ENCODE peak calls at places on chromosomes 16 and 17, in five cellular contexts. One of them, this sample, is unnamed. For H3K9me3, the result is how much of the 10 kb centered on the place peaks cover.

GRCh38 chr16:7755347-7755746 is 422.7 kb downstream of the RBFOX1 start:
- DNase-seq in heart left ventricle: no peak
- DNase-seq in pancreas: no peak
- DNase-seq in colonic mucosa: no peak
- DNase-seq in left ventricle myocardium inferior: no peak
- DNase-seq in this sample: no peak

GRCh38 chr16:60203525-60204124 is 1469.5 kb upstream of the GOT2 start:
- DNase-seq in pancreas: no peak
- DNase-seq in colonic mucosa: no peak
- DNase-seq in left ventricle myocardium inferior: no peak
- DNase-seq in heart left ventricle: no peak
- DNase-seq in this sample: peak

GRCh38 chr16:75296606-75297005 is 45.2 kb upstream of the BCAR1 start:
- DNase-seq in heart left ventricle: no peak
- DNase-seq in pancreas: peak
- DNase-seq in colonic mucosa: no peak
- DNase-seq in left ventricle myocardium inferior: peak
- DNase-seq in this sample: peak

GRCh38 chr16:81472391-81472790 is 27.8 kb downstream of the CMIP start:
- DNase-seq in colonic mucosa: no peak
- DNase-seq in left ventricle myocardium inferior: no peak
- DNase-seq in pancreas: no peak
- DNase-seq in heart left ventricle: no peak
- DNase-seq in this sample: no peak

GRCh38 chr17:50183439-50184001 is 17.7 kb downstream of the SGCA start:
- DNase-seq in colonic mucosa: no peak
- DNase-seq in heart left ventricle: peak
- DNase-seq in pancreas: no peak
- DNase-seq in left ventricle myocardium inferior: no peak
- DNase-seq in this sample: no peak

GRCh38 chr17:36934759-36935630 is 2.3 kb upstream of the LHX1 start:
- DNase-seq in colonic mucosa: no peak
- DNase-seq in pancreas: no peak
- DNase-seq in heart left ventricle: peak
- DNase-seq in left ventricle myocardium inferior: no peak
- DNase-seq in this sample: peak

GRCh38 chr17:4881761-4882555 is 17.4 kb upstream of the C17orf107 start:
- DNase-seq in heart left ventricle: peak
- DNase-seq in left ventricle myocardium inferior: peak
- DNase-seq in colonic mucosa: peak
- DNase-seq in pancreas: peak
- DNase-seq in this sample: peak

GRCh38 chr17:78611636-78612035 is 34.4 kb upstream of the DNAH17 start:
- DNase-seq in heart left ventricle: no peak
- DNase-seq in colonic mucosa: no peak
- DNase-seq in left ventricle myocardium inferior: no peak
- DNase-seq in pancreas: no peak
- DNase-seq in this sample: no peak

GRCh38 chr16:71426880-71427615 is 14.8 kb downstream of the TLE7 start:
- DNase-seq in heart left ventricle: no peak
- DNase-seq in left ventricle myocardium inferior: no peak
- DNase-seq in colonic mucosa: no peak
- DNase-seq in pancreas: no peak
- DNase-seq in this sample: no peak

DNA sequence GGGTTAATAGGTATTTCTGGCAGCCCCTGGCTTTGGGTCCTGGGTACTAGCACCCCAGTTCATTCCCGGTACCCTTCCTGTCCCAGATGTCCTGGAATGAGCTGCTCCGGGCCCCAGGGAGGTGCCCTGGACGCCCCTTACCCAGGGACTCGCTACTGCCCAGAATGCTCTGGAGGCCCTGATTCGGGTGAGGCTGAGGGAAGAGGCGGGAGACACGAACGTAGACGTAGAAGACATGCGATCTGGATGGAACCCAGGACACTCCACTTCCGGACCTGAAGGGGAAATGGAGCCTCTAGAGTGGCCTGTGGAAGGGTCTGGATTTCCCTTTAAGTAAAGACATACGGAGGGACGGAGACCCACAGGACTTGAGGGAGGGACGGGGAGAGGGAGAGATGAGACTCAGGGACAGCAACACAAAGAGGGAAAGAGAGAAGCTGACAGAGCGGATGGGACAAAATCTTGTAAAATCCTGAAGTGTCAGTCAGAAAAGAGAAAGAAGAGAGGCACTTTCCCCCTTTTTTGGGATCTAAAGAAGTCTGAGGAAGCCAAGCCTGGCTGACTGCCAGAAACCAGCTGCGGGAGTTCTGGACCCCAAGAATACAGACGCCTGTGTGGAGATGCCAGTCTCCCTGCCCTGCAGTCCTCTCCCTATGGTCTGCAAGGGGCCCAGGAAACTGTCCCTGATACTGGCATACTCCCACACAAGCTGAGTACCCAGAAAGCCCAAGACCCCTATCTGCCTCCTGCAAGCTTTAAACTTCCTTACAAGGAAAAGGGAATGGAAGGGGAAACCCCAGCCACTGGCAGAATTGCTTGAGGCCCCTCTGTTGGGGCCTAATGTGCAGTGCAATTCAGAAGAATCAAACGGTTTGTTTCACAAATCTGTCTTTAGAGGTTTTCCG is 1.0 kb upstream of the HOXB13 start:
- DNase-seq in pancreas: no peak
- DNase-seq in colonic mucosa: peak
- DNase-seq in left ventricle myocardium inferior: no peak
- DNase-seq in heart left ventricle: no peak
- DNase-seq in this sample: no peak
- H3K4me3 ChIP-seq in pancreas: no peak
- H3K4me3 ChIP-seq in colonic mucosa: peak
- H3K4me3 ChIP-seq in left ventricle myocardium inferior: peak
- H3K4me3 ChIP-seq in heart left ventricle: no peak
- H3K4me3 ChIP-seq in this sample: peak

DNA sequence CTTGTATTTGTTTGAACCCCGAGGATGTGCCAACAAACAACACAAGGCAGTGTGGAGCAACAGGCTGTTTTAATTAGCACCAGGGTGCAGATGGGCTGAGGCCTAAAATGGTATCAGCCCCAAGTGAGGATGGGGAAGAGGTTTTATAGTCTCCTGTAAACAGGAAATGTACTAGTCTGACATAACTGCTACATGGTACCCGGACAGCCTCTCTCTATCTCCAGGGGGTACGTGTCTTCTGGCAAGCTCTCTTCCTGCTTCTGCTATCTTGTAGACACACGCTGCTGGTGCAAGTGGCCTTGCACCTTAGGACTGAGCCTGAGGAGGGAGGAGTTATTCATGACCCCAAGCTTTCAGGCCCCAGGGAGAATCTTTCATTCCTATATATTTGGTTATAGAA is 2451.0 kb downstream of the TP53TG3F start:
- DNase-seq in pancreas: no peak
- DNase-seq in colonic mucosa: no peak
- DNase-seq in left ventricle myocardium inferior: no peak
- DNase-seq in heart left ventricle: no peak
- DNase-seq in this sample: no peak
- H3K9me3 ChIP-seq in pancreas: under half
- H3K9me3 ChIP-seq in colonic mucosa: under half
- H3K9me3 ChIP-seq in left ventricle myocardium inferior: under half
- H3K9me3 ChIP-seq in heart left ventricle: under half
- H3K9me3 ChIP-seq in this sample: under half

GRCh38 chr16:35714665-35715064 is 2255.3 kb downstream of the TP53TG3F start:
- DNase-seq in pancreas: no peak
- DNase-seq in colonic mucosa: no peak
- DNase-seq in heart left ventricle: no peak
- DNase-seq in left ventricle myocardium inferior: no peak
- DNase-seq in this sample: no peak

GRCh38 chr16:35711958-35712357 is 2252.5 kb downstream of the TP53TG3F start:
- DNase-seq in heart left ventricle: no peak
- DNase-seq in colonic mucosa: no peak
- DNase-seq in left ventricle myocardium inferior: no peak
- DNase-seq in pancreas: no peak
- DNase-seq in this sample: no peak

GRCh38 chr16:35711435-35711834 is 2252.0 kb downstream of the TP53TG3F start:
- DNase-seq in left ventricle myocardium inferior: no peak
- DNase-seq in heart left ventricle: no peak
- DNase-seq in pancreas: no peak
- DNase-seq in colonic mucosa: no peak
- DNase-seq in this sample: no peak

GRCh38 chr16:35713762-35714650 is 2254.6 kb downstream of the TP53TG3F start:
- DNase-seq in heart left ventricle: no peak
- DNase-seq in left ventricle myocardium inferior: no peak
- DNase-seq in pancreas: no peak
- DNase-seq in colonic mucosa: no peak
- DNase-seq in this sample: no peak
- TF ChIP-seq CTCF in heart left ventricle: no peak
- TF ChIP-seq CTCF in left ventricle myocardium inferior: no peak
- TF ChIP-seq CTCF in pancreas: no peak
- TF ChIP-seq CTCF in colonic mucosa: no peak
- TF ChIP-seq CTCF in this sample: no peak

GRCh38 chr16:28865289-28865688 is 1.6 kb downstream of the SH2B1 start:
- DNase-seq in heart left ventricle: no peak
- DNase-seq in colonic mucosa: no peak
- DNase-seq in left ventricle myocardium inferior: no peak
- DNase-seq in pancreas: no peak
- DNase-seq in this sample: no peak
- H3K4me3 ChIP-seq in heart left ventricle: peak
- H3K4me3 ChIP-seq in colonic mucosa: no peak
- H3K4me3 ChIP-seq in left ventricle myocardium inferior: peak
- H3K4me3 ChIP-seq in pancreas: no peak
- H3K4me3 ChIP-seq in this sample: no peak

GRCh38 chr16:35182943-35183550 is 1723.6 kb downstream of the TP53TG3F start:
- DNase-seq in pancreas: no peak
- DNase-seq in heart left ventricle: no peak
- DNase-seq in colonic mucosa: no peak
- DNase-seq in left ventricle myocardium inferior: no peak
- DNase-seq in this sample: no peak
- H3K9me3 ChIP-seq in pancreas: under half
- H3K9me3 ChIP-seq in heart left ventricle: under half
- H3K9me3 ChIP-seq in colonic mucosa: under half
- H3K9me3 ChIP-seq in left ventricle myocardium inferior: under half
- H3K9me3 ChIP-seq in this sample: under half

GRCh38 chr16:27690604-27691003 is 140.7 kb downstream of the KATNIP start:
- DNase-seq in heart left ventricle: no peak
- DNase-seq in left ventricle myocardium inferior: no peak
- DNase-seq in pancreas: no peak
- DNase-seq in colonic mucosa: peak
- DNase-seq in this sample: no peak
- TF ChIP-seq CTCF in heart left ventricle: peak
- TF ChIP-seq CTCF in left ventricle myocardium inferior: peak
- TF ChIP-seq CTCF in pancreas: no peak
- TF ChIP-seq CTCF in colonic mucosa: peak
- TF ChIP-seq CTCF in this sample: peak

GRCh38 chr17:56833023-56833811 is 503 bp downstream of the C17orf67 start:
- DNase-seq in left ventricle myocardium inferior: peak
- DNase-seq in heart left ventricle: peak
- DNase-seq in colonic mucosa: peak
- DNase-seq in pancreas: peak
- DNase-seq in this sample: peak

GRCh38 chr17:56830726-56831363 is 2.9 kb downstream of the C17orf67 start:
- DNase-seq in pancreas: peak
- DNase-seq in heart left ventricle: no peak
- DNase-seq in colonic mucosa: no peak
- DNase-seq in left ventricle myocardium inferior: no peak
- DNase-seq in this sample: no peak

GRCh38 chr17:56833812-56834379 is at the start of the genes C17orf67 and DGKE:
- DNase-seq in left ventricle myocardium inferior: peak
- DNase-seq in heart left ventricle: peak
- DNase-seq in colonic mucosa: peak
- DNase-seq in pancreas: peak
- DNase-seq in this sample: peak

GRCh38 chr17:56832446-56832845 is 1.3 kb downstream of the C17orf67 start:
- DNase-seq in left ventricle myocardium inferior: no peak
- DNase-seq in colonic mucosa: no peak
- DNase-seq in pancreas: no peak
- DNase-seq in heart left ventricle: no peak
- DNase-seq in this sample: no peak

DNA sequence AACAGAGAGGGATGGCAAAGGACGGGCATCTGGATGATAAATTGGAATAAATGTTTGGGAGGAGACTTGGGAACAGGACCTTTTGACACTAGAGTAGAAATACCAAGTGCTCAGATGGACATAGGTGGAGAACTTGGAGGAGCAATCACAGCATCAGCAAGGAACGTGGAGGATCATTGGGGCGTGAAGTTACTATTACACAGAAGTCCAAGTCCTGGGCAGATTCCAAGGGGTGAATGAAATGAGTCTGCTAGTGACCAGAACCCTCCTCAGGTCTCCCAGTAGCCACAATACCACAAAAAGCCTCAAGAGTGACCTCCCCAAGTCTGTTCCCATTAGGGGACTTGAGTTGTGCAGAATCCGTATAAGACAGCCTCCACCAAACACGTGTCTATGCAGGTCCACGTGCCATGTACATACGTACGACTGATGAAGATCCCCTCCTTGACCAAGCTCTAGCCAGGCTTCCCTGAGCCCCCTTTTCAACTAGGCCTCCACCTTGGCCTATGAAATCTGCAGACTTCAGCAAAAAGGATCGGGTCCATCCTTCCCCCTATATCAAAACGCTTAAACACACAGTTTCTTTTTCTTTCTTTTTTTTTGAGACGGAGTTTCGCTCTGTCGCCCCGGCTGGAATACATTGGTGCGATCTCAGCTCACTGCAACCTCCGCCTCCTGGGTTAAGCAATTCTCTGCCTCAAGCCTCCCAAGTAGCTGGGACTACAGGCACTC is 2.2 kb downstream of the C17orf67 start:
- DNase-seq in colonic mucosa: no peak
- DNase-seq in heart left ventricle: no peak
- DNase-seq in pancreas: no peak
- DNase-seq in left ventricle myocardium inferior: no peak
- DNase-seq in this sample: no peak
- H3K4me3 ChIP-seq in colonic mucosa: no peak
- H3K4me3 ChIP-seq in heart left ventricle: no peak
- H3K4me3 ChIP-seq in pancreas: peak
- H3K4me3 ChIP-seq in left ventricle myocardium inferior: no peak
- H3K4me3 ChIP-seq in this sample: no peak

DNA sequence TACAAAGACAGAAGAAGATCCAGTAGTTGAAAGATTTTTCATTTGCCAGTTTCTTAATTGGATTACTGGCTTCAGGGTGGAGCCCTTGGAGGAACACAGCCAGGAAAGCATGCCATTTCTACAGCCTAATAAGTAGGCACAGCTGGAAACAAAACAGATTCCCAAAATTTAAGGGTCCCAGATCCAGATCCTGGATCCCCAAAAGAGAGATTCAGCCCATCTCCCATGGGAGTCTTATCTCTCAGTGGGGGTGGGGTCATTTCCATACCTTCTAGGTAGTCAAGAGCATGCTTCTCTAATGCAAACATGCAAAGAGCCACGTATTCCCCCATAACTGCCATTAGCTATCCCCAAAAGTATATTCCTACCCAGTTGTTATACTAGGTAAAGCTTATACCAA is 49.9 kb downstream of the SCPEP1 start:
- DNase-seq in left ventricle myocardium inferior: no peak
- DNase-seq in colonic mucosa: no peak
- DNase-seq in pancreas: no peak
- DNase-seq in heart left ventricle: no peak
- DNase-seq in this sample: no peak
- H3K9me3 ChIP-seq in left ventricle myocardium inferior: under half
- H3K9me3 ChIP-seq in colonic mucosa: under half
- H3K9me3 ChIP-seq in pancreas: under half
- H3K9me3 ChIP-seq in heart left ventricle: under half
- H3K9me3 ChIP-seq in this sample: under half

GRCh38 chr16:10668322-10669045 is 26.2 kb downstream of the TEKT5 start:
- DNase-seq in heart left ventricle: no peak
- DNase-seq in left ventricle myocardium inferior: no peak
- DNase-seq in colonic mucosa: no peak
- DNase-seq in pancreas: no peak
- DNase-seq in this sample: peak
- TF ChIP-seq CTCF in heart left ventricle: peak
- TF ChIP-seq CTCF in left ventricle myocardium inferior: peak
- TF ChIP-seq CTCF in colonic mucosa: peak
- TF ChIP-seq CTCF in pancreas: peak
- TF ChIP-seq CTCF in this sample: peak

This sample was measured in cardiac muscle cell.